ENCODE peak calls at places on chromosomes 6 and 20, in six cellular contexts. One of them, this sample, is unnamed.

GRCh38 chr6:13846841-13847240 is 32.5 kb upstream of the MCUR1 start:
- DNase-seq in tibial nerve: no peak
- DNase-seq in transverse colon: no peak
- DNase-seq in BE2C: peak; percentile 21
- DNase-seq in right lobe of liver: no peak
- DNase-seq in endothelial cell: no peak
- DNase-seq in this sample: no peak

GRCh38 chr20:45341579-45341938 is 6.7 kb downstream of the SDC4 start:
- DNase-seq in endothelial cell: no peak
- DNase-seq in tibial nerve: no peak
- DNase-seq in transverse colon: no peak
- DNase-seq in BE2C: no peak
- DNase-seq in right lobe of liver: no peak
- DNase-seq in this sample: no peak

GRCh38 chr20:33688938-33689424 is 2.8 kb upstream of the E2F1 start:
- DNase-seq in right lobe of liver: no peak
- DNase-seq in BE2C: no peak
- DNase-seq in tibial nerve: no peak
- DNase-seq in endothelial cell: no peak
- DNase-seq in transverse colon: no peak
- DNase-seq in this sample: no peak

GRCh38 chr6:69865126-69865525 is 1.2 kb upstream of the COL19A1 start:
- DNase-seq in endothelial cell: no peak
- DNase-seq in right lobe of liver: no peak
- DNase-seq in BE2C: no peak
- DNase-seq in tibial nerve: peak; percentile 15
- DNase-seq in transverse colon: no peak
- DNase-seq in this sample: no peak

GRCh38 chr20:45704969-45705637 is at the start of gene WFDC10B:
- DNase-seq in BE2C: no peak
- DNase-seq in endothelial cell: no peak
- DNase-seq in transverse colon: peak; percentile 25
- DNase-seq in tibial nerve: no peak
- DNase-seq in right lobe of liver: no peak
- DNase-seq in this sample: no peak

GRCh38 chr20:43691928-43692524 is 25.1 kb downstream of the MYBL2 start:
- DNase-seq in endothelial cell: peak; percentile 67
- DNase-seq in BE2C: peak; percentile 77
- DNase-seq in tibial nerve: peak; percentile 37
- DNase-seq in right lobe of liver: peak; percentile 66
- DNase-seq in transverse colon: peak; percentile 79
- DNase-seq in this sample: peak; percentile 83

GRCh38 chr20:44706371-44707258 is 8.6 kb upstream of the CCN5 start:
- DNase-seq in tibial nerve: peak; percentile 73
- DNase-seq in transverse colon: no peak
- DNase-seq in endothelial cell: no peak
- DNase-seq in BE2C: no peak
- DNase-seq in right lobe of liver: no peak
- DNase-seq in this sample: no peak

GRCh38 chr6:125944434-125944816 is 12.1 kb upstream of the HINT3 start:
- DNase-seq in tibial nerve: peak; percentile 68
- DNase-seq in transverse colon: peak; percentile 78
- DNase-seq in endothelial cell: no peak
- DNase-seq in right lobe of liver: peak; percentile 91
- DNase-seq in BE2C: no peak
- DNase-seq in this sample: peak; percentile 59

GRCh38 chr20:17233621-17234020 is 6.8 kb downstream of the PCSK2 start:
- DNase-seq in tibial nerve: no peak
- DNase-seq in right lobe of liver: no peak
- DNase-seq in endothelial cell: no peak
- DNase-seq in BE2C: no peak
- DNase-seq in transverse colon: no peak
- DNase-seq in this sample: no peak

GRCh38 chr6:111747791-111748190 is 125.5 kb downstream of the FYN start:
- DNase-seq in tibial nerve: no peak
- DNase-seq in transverse colon: no peak
- DNase-seq in endothelial cell: no peak
- DNase-seq in BE2C: no peak
- DNase-seq in right lobe of liver: no peak
- DNase-seq in this sample: no peak

GRCh38 chr20:11522359-11522758 is 395.3 kb upstream of the BTBD3 start:
- DNase-seq in BE2C: no peak
- DNase-seq in transverse colon: no peak
- DNase-seq in right lobe of liver: no peak
- DNase-seq in tibial nerve: no peak
- DNase-seq in endothelial cell: no peak
- DNase-seq in this sample: no peak

GRCh38 chr6:128350416-128351254 is 169.8 kb downstream of the PTPRK start:
- DNase-seq in transverse colon: no peak
- DNase-seq in tibial nerve: no peak
- DNase-seq in BE2C: no peak
- DNase-seq in right lobe of liver: no peak
- DNase-seq in endothelial cell: no peak
- DNase-seq in this sample: no peak

GRCh38 chr20:34578040-34578439 is 19.5 kb downstream of the MAP1LC3A start:
- DNase-seq in endothelial cell: no peak
- DNase-seq in tibial nerve: peak; percentile 47
- DNase-seq in BE2C: no peak
- DNase-seq in right lobe of liver: no peak
- DNase-seq in transverse colon: no peak
- DNase-seq in this sample: no peak

GRCh38 chr6:30206799-30207618 is 6.2 kb downstream of the TRIM26 start:
- DNase-seq in BE2C: no peak
- DNase-seq in right lobe of liver: peak; percentile 57
- DNase-seq in tibial nerve: peak; percentile 47
- DNase-seq in transverse colon: peak; percentile 43
- DNase-seq in endothelial cell: no peak
- DNase-seq in this sample: peak; percentile 36

GRCh38 chr6:111628117-111628866 is 22.6 kb upstream of the TRAF3IP2 start:
- DNase-seq in endothelial cell: no peak
- DNase-seq in transverse colon: no peak
- DNase-seq in tibial nerve: peak; percentile 35
- DNase-seq in BE2C: no peak
- DNase-seq in right lobe of liver: no peak
- DNase-seq in this sample: no peak

GRCh38 chr6:31070711-31071197 is 41.6 kb downstream of the C6orf15 start:
- DNase-seq in endothelial cell: peak; percentile 26
- DNase-seq in right lobe of liver: no peak
- DNase-seq in transverse colon: no peak
- DNase-seq in tibial nerve: no peak
- DNase-seq in BE2C: peak; percentile 30
- DNase-seq in this sample: peak; percentile 75

GRCh38 chr6:123380257-123380656 is 256.5 kb downstream of the TRDN start:
- DNase-seq in right lobe of liver: no peak
- DNase-seq in transverse colon: no peak
- DNase-seq in BE2C: no peak
- DNase-seq in tibial nerve: no peak
- DNase-seq in endothelial cell: peak; percentile 39
- DNase-seq in this sample: peak; percentile 33

GRCh38 chr6:105649192-105649591 is 246.3 kb upstream of the PREP start:
- DNase-seq in right lobe of liver: no peak
- DNase-seq in tibial nerve: no peak
- DNase-seq in endothelial cell: no peak
- DNase-seq in BE2C: no peak
- DNase-seq in transverse colon: no peak
- DNase-seq in this sample: no peak

GRCh38 chr6:16129623-16130243 is 847 bp downstream of the MYLIP start:
- DNase-seq in right lobe of liver: peak; percentile 44
- DNase-seq in transverse colon: peak; percentile 41
- DNase-seq in BE2C: no peak
- DNase-seq in endothelial cell: peak; percentile 11
- DNase-seq in tibial nerve: no peak
- DNase-seq in this sample: peak; percentile 15

GRCh38 chr6:169026175-169026574 is 227.5 kb downstream of the THBS2 start:
- DNase-seq in transverse colon: no peak
- DNase-seq in tibial nerve: no peak
- DNase-seq in endothelial cell: no peak
- DNase-seq in right lobe of liver: no peak
- DNase-seq in BE2C: no peak
- DNase-seq in this sample: no peak
- TF ChIP-seq CTCF in transverse colon: no peak
- TF ChIP-seq CTCF in tibial nerve: no peak
- TF ChIP-seq CTCF in endothelial cell: no peak
- TF ChIP-seq CTCF in right lobe of liver: no peak
- TF ChIP-seq CTCF in BE2C: no peak
- TF ChIP-seq CTCF in this sample: no peak

GRCh38 chr6:45618259-45618658 is 240.5 kb upstream of the SUPT3H start:
- DNase-seq in tibial nerve: no peak
- DNase-seq in transverse colon: no peak
- DNase-seq in right lobe of liver: no peak
- DNase-seq in endothelial cell: no peak
- DNase-seq in BE2C: no peak
- DNase-seq in this sample: no peak

GRCh38 chr6:45617441-45617840 is 239.7 kb upstream of the SUPT3H start:
- DNase-seq in right lobe of liver: no peak
- DNase-seq in BE2C: no peak
- DNase-seq in tibial nerve: no peak
- DNase-seq in endothelial cell: no peak
- DNase-seq in transverse colon: no peak
- DNase-seq in this sample: no peak

GRCh38 chr6:45616209-45616608 is 238.5 kb upstream of the SUPT3H start:
- DNase-seq in BE2C: no peak
- DNase-seq in tibial nerve: no peak
- DNase-seq in right lobe of liver: no peak
- DNase-seq in transverse colon: no peak
- DNase-seq in endothelial cell: no peak
- DNase-seq in this sample: no peak

GRCh38 chr6:45619211-45619760 is 241.6 kb upstream of the SUPT3H start:
- DNase-seq in BE2C: no peak
- DNase-seq in right lobe of liver: no peak
- DNase-seq in transverse colon: no peak
- DNase-seq in tibial nerve: no peak
- DNase-seq in endothelial cell: no peak
- DNase-seq in this sample: no peak

GRCh38 chr6:45619994-45620471 is 242.3 kb upstream of the SUPT3H start:
- DNase-seq in BE2C: no peak
- DNase-seq in endothelial cell: no peak
- DNase-seq in right lobe of liver: no peak
- DNase-seq in tibial nerve: no peak
- DNase-seq in transverse colon: no peak
- DNase-seq in this sample: no peak
- TF ChIP-seq CTCF in BE2C: no peak
- TF ChIP-seq CTCF in endothelial cell: no peak
- TF ChIP-seq CTCF in right lobe of liver: no peak
- TF ChIP-seq CTCF in tibial nerve: no peak
- TF ChIP-seq CTCF in transverse colon: no peak
- TF ChIP-seq CTCF in this sample: no peak

GRCh38 chr20:41853803-41854202 is 235.6 kb upstream of the CHD6 start:
- DNase-seq in right lobe of liver: no peak
- DNase-seq in endothelial cell: no peak
- DNase-seq in BE2C: no peak
- DNase-seq in transverse colon: no peak
- DNase-seq in tibial nerve: no peak
- DNase-seq in this sample: no peak

DNA sequence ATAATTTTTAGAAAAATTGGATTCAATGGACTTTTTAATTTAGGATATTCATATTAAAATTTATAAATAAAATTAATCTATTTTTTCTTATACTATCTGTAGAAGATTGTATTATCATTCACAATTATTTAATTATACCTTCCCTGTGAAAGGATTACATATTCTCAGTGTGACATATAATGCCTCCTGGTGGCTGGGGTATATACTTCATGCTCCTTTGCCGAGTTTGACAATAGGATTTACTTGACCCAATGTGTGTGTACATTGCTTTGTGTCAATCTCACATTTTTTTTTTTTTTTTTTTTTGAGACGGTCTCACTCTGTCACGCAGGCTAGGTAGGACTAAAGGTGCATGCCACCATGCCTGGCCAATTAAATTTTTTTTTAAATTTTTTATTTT is 230.0 kb upstream of the CHD6 start:
- DNase-seq in endothelial cell: no peak
- DNase-seq in tibial nerve: no peak
- DNase-seq in right lobe of liver: no peak
- DNase-seq in transverse colon: no peak
- DNase-seq in BE2C: no peak
- DNase-seq in this sample: no peak
- TF ChIP-seq CTCF in endothelial cell: no peak
- TF ChIP-seq CTCF in tibial nerve: no peak
- TF ChIP-seq CTCF in right lobe of liver: peak; percentile 29
- TF ChIP-seq CTCF in transverse colon: no peak
- TF ChIP-seq CTCF in BE2C: peak; percentile 11
- TF ChIP-seq CTCF in this sample: no peak

GRCh38 chr6:169722362-169723199 is 1.7 kb downstream of the PHF10 start:
- DNase-seq in right lobe of liver: peak; percentile 54
- DNase-seq in transverse colon: peak; percentile 54
- DNase-seq in endothelial cell: peak; percentile 42
- DNase-seq in tibial nerve: peak; percentile 19
- DNase-seq in BE2C: peak; percentile 38
- DNase-seq in this sample: peak; percentile 32
- TF ChIP-seq CTCF in right lobe of liver: no peak
- TF ChIP-seq CTCF in transverse colon: no peak
- TF ChIP-seq CTCF in endothelial cell: no peak
- TF ChIP-seq CTCF in tibial nerve: no peak
- TF ChIP-seq CTCF in BE2C: no peak
- TF ChIP-seq CTCF in this sample: no peak

GRCh38 chr20:38242848-38243449 is 17.6 kb downstream of the KIAA1755 start:
- DNase-seq in tibial nerve: no peak
- DNase-seq in endothelial cell: no peak
- DNase-seq in BE2C: no peak
- DNase-seq in transverse colon: no peak
- DNase-seq in right lobe of liver: no peak
- DNase-seq in this sample: peak; percentile 43
- TF ChIP-seq CTCF in tibial nerve: no peak
- TF ChIP-seq CTCF in endothelial cell: peak; percentile 87
- TF ChIP-seq CTCF in BE2C: peak; percentile 85
- TF ChIP-seq CTCF in transverse colon: peak; percentile 15
- TF ChIP-seq CTCF in right lobe of liver: peak; percentile 12
- TF ChIP-seq CTCF in this sample: peak; percentile 88

This sample was measured in Calu3.